ENCODE peak calls at places on chromosomes 5 and 9, in four cellular contexts. K, L, X and D are unnamed samples.

GRCh38 chr5:37926732-37927131 is 86.9 kb upstream of the GDNF start:
- DNase-seq in K (no peak), X (no peak), L (no peak), D (peak)

GRCh38 chr9:89941875-89942274 is 337.1 kb downstream of the GADD45G start:
- DNase-seq in K (no peak), X (no peak), L (no peak), D (peak)

GRCh38 chr9:94110821-94111252 is 26.6 kb downstream of the PTPDC1 start:
- DNase-seq in K (no peak), L (peak), X (no peak), D (peak)

GRCh38 chr9:132632426-132632825 is 37.4 kb downstream of the DDX31 start:
- DNase-seq in K (no peak), L (no peak), X (no peak), D (no peak)

GRCh38 chr9:27310582-27310981 is 13.6 kb upstream of the EQTN start:
- DNase-seq in K (no peak), L (no peak), X (no peak), D (no peak)

GRCh38 chr9:116998305-116998704 is 311.2 kb downstream of the TRIM32 start:
- DNase-seq in X (no peak), K (no peak), L (no peak), D (peak)

GRCh38 chr5:132525299-132525724 is 18.0 kb downstream of the IL5 start:
- DNase-seq in K (no peak), L (no peak), X (no peak), D (no peak)

GRCh38 chr5:53023969-53024368 is 34.8 kb downstream of the ITGA2 start:
- DNase-seq in X (no peak), K (no peak), L (peak), D (peak)

GRCh38 chr9:80177949-80178480 is 606.2 kb downstream of the TLE4 start:
- DNase-seq in X (no peak), K (no peak), L (no peak), D (no peak)

GRCh38 chr5:40823459-40823858 is 11.6 kb downstream of the RPL37 start:
- DNase-seq in K (no peak), L (peak), X (no peak), D (peak)

GRCh38 chr9:15271403-15271802 is 35.6 kb downstream of the TTC39B start:
- DNase-seq in X (no peak), K (no peak), L (no peak), D (no peak)

GRCh38 chr5:88553926-88554325 is 285.3 kb upstream of the TMEM161B start:
- DNase-seq in K (no peak), X (no peak), L (no peak), D (no peak)

GRCh38 chr9:91253488-91253887 is 108.2 kb downstream of the AUH start:
- DNase-seq in L (peak), X (no peak), K (no peak), D (peak)

GRCh38 chr9:136626740-136627642 is 35.7 kb upstream of the EGFL7 start:
- DNase-seq in X (no peak), L (no peak), K (no peak), D (no peak)

GRCh38 chr5:56585466-56585865 is 229.9 kb upstream of the MAP3K1 start:
- DNase-seq in X (no peak), K (no peak), L (no peak), D (peak)

GRCh38 chr5:132394681-132395259 is 25.3 kb downstream of the SLC22A5 start:
- DNase-seq in K (no peak), X (no peak), L (no peak), D (no peak)

GRCh38 chr9:132025766-132026165 is 53.9 kb downstream of the MED27 start:
- DNase-seq in L (no peak), X (no peak), K (no peak), D (no peak)

GRCh38 chr9:33187519-33188218 is 20.5 kb upstream of the B4GALT1 start:
- DNase-seq in K (no peak), X (no peak), L (peak), D (peak)

GRCh38 chr9:121620777-121621437 is 30.5 kb upstream of the DAB2IP start:
- DNase-seq in K (no peak), L (no peak), X (peak), D (peak)

GRCh38 chr9:82540175-82540574 is 522.8 kb downstream of the RASEF start:
- DNase-seq in X (no peak), K (no peak), L (no peak), D (no peak)

GRCh38 chr5:58357121-58357520 is 102.8 kb downstream of the PLK2 start:
- DNase-seq in K (no peak), L (peak), X (no peak), D (peak)

GRCh38 chr5:68409259-68409658 is 193.7 kb downstream of the PIK3R1 start:
- DNase-seq in X (no peak), L (peak), K (no peak), D (peak)

GRCh38 chr5:153573326-153574033 is 83.0 kb downstream of the GRIA1 start:
- DNase-seq in K (no peak), L (no peak), X (no peak), D (no peak)

GRCh38 chr9:137353223-137354152 is 51.4 kb upstream of the NRARP start:
- DNase-seq in X (no peak), L (no peak), K (no peak), D (no peak)

GRCh38 chr5:124065508-124065907 is 553.5 kb downstream of the CSNK1G3 start:
- DNase-seq in L (no peak), K (no peak), X (no peak), D (no peak)